ENCODE peak calls at places on chromosome 17, in six cellular contexts. Y is brain microvascular endothelial cell, X is thoracic aorta, Z is colonic mucosa, N is psoas muscle, L is adipocyte. C is an unnamed sample.

GRCh38 chr17:50467855-50468119 is 893 bp downstream of the CHAD start:
- DNase-seq in Y (no peak), X (no peak), Z (no peak), N (no peak), L (no peak), C (no peak)

GRCh38 chr17:77358801-77359716 is 218.3 kb downstream of the SEC14L1 start:
- DNase-seq in Y (no peak), X (no peak), Z (peak; percentile 13), N (no peak), L (no peak), C (no peak)

GRCh38 chr17:8875957-8876356 is 8.5 kb upstream of the PIK3R6 start:
- DNase-seq in Y (peak; percentile 40), X (no peak), Z (no peak), N (no peak), L (peak; percentile 6), C (no peak)

GRCh38 chr17:66301864-66302741 is at the start of gene PRKCA:
- DNase-seq in Y (peak; percentile 41), X (peak; percentile 9), Z (peak; percentile 75), N (peak; percentile 81), L (peak; percentile 93), C (no peak)

GRCh38 chr17:39688475-39688835 is 598 bp upstream of the PGAP3 start:
- DNase-seq in Y (no peak), X (no peak), Z (no peak), N (no peak), L (peak; percentile 41), C (no peak)

GRCh38 chr17:66373944-66374817 is 71.8 kb downstream of the PRKCA start:
- DNase-seq in Y (no peak), X (no peak), Z (peak; percentile 40), N (peak; percentile 19), L (no peak), C (no peak)

GRCh38 chr17:35256629-35257028 is 13.8 kb downstream of the SLFN5 start:
- DNase-seq in Y (no peak), X (no peak), Z (no peak), N (no peak), L (no peak), C (no peak)

GRCh38 chr17:78364436-78365281 is 4.8 kb upstream of the SOCS3 start:
- DNase-seq in Y (no peak), X (no peak), Z (no peak), N (no peak), L (no peak), C (no peak)

GRCh38 chr17:731943-732787 is at the start of gene TLCD3A:
- DNase-seq in Y (peak; percentile 13), X (no peak), Z (peak; percentile 77), N (peak; percentile 80), L (peak; percentile 91), C (no peak)

GRCh38 chr17:27760069-27760885 is 40.1 kb downstream of the NOS2 start:
- DNase-seq in Y (peak; percentile 41), X (peak; percentile 22), Z (peak; percentile 72), N (peak; percentile 63), L (peak; percentile 64), C (no peak)

GRCh38 chr17:77160032-77160876 is 19.5 kb downstream of the SEC14L1 start:
- DNase-seq in Y (no peak), X (no peak), Z (no peak), N (no peak), L (peak; percentile 48), C (no peak)

GRCh38 chr17:56786989-56787482 is 46.7 kb downstream of the C17orf67 start:
- DNase-seq in Y (peak; percentile 79), X (no peak), Z (no peak), N (no peak), L (peak; percentile 92), C (peak; percentile 65)

GRCh38 chr17:47077576-47077975 is 98.5 kb upstream of the RPRML start:
- DNase-seq in Y (peak; percentile 41), X (no peak), Z (no peak), N (no peak), L (no peak), C (no peak)

GRCh38 chr17:61689610-61690180 is 98.7 kb upstream of the NACA2 start:
- DNase-seq in Y (peak; percentile 21), X (no peak), Z (no peak), N (no peak), L (no peak), C (no peak)

GRCh38 chr17:66123163-66123562 is 68.8 kb downstream of the CEP112 start:
- DNase-seq in Y (no peak), X (no peak), Z (no peak), N (no peak), L (peak; percentile 26), C (no peak)

GRCh38 chr17:35171834-35172233 is 22.4 kb downstream of the SLC35G3 start:
- DNase-seq in Y (no peak), X (no peak), Z (no peak), N (no peak), L (peak; percentile 41), C (no peak)

GRCh38 chr17:4739122-4740024 is at the start of the genes CXCL16 and ZMYND15:
- DNase-seq in Y (peak; percentile 21), X (no peak), Z (peak; percentile 77), N (peak; percentile 57), L (peak; percentile 79), C (no peak)

GRCh38 chr17:76166906-76167305 is 25.9 kb upstream of the FOXJ1 start:
- DNase-seq in Y (no peak), X (no peak), Z (no peak), N (no peak), L (no peak), C (no peak)

GRCh38 chr17:19386974-19387920 is at the start of gene MFAP4:
- DNase-seq in Y (peak; percentile 56), X (no peak), Z (peak; percentile 53), N (peak; percentile 75), L (peak; percentile 95), C (no peak)

GRCh38 chr17:13500947-13501346 is 100.8 kb downstream of the HS3ST3A1 start:
- DNase-seq in Y (no peak), X (no peak), Z (no peak), N (no peak), L (no peak), C (no peak)
- H3K36me3 ChIP-seq in Y (no peaks in the 10 kb centered on the region), X (no peaks in the 10 kb centered on the region), Z (no peaks in the 10 kb centered on the region), N (no peaks in the 10 kb centered on the region), L (no peaks in the 10 kb centered on the region), C (no peaks in the 10 kb centered on the region)

DNA sequence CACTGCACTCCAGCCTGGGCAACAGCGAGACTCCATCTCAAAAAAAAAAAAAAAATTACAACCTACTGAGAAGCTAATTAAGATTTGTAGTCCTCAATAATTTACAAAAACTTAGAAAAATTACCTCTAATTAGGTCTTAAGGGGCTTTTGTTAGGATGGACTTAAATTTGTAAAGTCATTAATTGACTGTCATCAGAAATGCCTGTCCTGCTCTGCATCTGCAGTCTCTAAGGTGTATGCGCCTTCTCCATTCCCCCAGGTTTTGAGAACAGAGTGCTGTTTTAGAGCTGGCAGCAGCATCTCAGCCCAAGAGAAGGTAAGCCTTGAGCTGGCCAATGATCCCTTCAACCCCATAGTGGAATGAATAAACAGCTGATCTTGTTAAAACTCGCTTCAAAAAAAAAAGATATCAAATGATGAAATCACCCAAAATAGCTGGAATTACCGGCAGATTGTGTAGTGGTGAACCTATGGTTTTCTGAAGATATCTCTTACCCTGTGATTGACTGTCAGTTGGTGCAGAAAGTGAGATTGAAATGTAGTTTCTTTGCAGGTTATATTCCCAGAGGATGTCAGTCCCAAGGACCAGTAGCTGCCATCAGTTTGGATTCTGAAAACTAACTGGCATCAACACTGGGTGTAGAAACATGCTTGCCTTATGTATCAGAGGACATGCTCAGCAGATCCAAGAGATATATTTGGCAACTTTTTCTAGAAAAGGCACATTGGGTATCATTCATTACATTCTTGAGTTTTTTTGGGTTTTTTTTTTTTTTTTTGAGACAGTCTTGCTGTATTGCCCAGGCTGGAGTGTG is 25.7 kb downstream of the TRPV2 start:
- DNase-seq in Y (no peak), X (no peak), Z (no peak), N (no peak), L (peak; percentile 37), C (no peak)
- H3K36me3 ChIP-seq in Y (peaks cover 63% of the 10 kb centered on the region), X (peaks cover 12% of the 10 kb centered on the region), Z (no peaks in the 10 kb centered on the region), N (no peaks in the 10 kb centered on the region), L (peaks cover 52% of the 10 kb centered on the region), C (peaks cover 27% of the 10 kb centered on the region)

GRCh38 chr17:45087978-45088377 is 26.9 kb downstream of the NMT1 start:
- DNase-seq in Y (no peak), X (no peak), Z (no peak), N (no peak), L (no peak), C (no peak)

GRCh38 chr17:45086865-45087495 is 25.9 kb downstream of the NMT1 start:
- DNase-seq in Y (no peak), X (no peak), Z (no peak), N (no peak), L (no peak), C (no peak)

GRCh38 chr17:45088741-45089140 is 27.6 kb downstream of the NMT1 start:
- DNase-seq in Y (no peak), X (no peak), Z (no peak), N (no peak), L (no peak), C (no peak)

GRCh38 chr17:45086346-45086745 is 25.2 kb downstream of the NMT1 start:
- DNase-seq in Y (no peak), X (no peak), Z (no peak), N (no peak), L (no peak), C (no peak)

DNA sequence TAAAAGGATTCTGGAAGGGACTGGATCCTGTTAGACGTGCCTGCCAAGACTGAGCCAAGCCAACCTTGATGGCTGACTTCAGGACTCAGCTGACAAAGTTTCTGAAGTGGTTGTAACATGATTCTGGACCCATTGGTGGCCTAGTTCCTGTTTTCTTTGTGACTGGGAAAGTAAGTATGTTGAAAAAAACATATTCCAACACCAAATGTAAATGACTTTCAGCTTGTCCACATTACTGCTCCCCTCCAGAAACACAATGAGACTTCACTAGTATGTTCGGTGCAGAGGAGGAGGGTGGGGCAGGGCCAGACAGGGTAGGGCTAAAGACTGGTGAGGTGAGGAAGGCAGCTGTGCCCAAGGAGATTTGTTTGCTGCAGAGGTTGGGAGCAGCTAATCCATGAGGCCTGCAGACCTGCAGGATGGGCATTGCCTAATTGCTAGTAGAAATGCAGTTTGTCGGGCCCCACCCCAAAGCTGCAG is 26.4 kb downstream of the NMT1 start:
- DNase-seq in Y (peak; percentile 38), X (no peak), Z (no peak), N (no peak), L (peak; percentile 71), C (no peak)
- H3K36me3 ChIP-seq in Y (peaks cover 59% of the 10 kb centered on the region), X (peaks cover 28% of the 10 kb centered on the region), Z (no peaks in the 10 kb centered on the region), N (peaks cover 14% of the 10 kb centered on the region), L (peaks cover 90% of the 10 kb centered on the region), C (peaks cover 7% of the 10 kb centered on the region)

DNA sequence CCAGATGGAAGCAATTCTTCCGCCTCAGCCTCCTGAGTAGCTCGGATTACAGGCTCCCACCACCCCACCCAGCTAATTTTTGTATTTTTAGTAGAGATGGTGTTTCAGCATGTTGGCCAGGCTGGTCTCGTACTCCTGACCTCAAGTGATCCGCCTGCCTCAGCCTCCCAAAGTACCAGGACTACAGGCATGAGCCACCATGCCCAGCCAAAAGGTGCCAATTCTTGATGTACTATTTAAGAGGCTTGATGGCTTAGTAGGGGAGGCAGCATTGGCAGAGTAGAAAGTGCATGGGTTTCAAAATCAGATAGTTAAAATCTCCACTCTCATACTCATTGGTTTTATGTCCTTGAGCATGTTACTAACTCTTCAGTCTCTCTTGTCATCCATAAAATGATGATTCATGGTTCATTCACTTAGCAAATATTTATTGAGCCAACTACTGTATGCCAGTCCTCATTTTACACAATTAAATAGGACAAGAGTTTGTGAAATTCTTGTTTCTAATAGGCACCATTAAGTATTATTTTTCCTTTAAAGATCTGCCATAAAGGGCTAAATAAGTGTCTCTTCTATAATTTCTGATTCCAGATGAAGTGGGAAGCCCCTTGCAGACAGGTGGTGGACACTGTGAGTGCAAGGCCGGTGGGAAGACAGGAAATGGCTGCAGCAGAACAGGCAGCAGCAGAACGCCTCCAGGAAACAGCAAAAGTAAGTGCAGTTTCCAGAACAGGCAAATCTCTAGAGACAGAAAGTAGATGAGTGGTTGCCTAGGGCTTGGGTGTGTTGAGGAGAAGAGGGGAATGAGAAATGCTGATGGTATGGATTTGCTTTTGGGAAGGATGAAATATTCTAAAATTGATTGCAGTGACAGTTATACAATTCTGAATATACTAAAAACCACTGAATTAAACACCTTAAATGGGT is 8.2 kb upstream of the RPL27 start:
- DNase-seq in Y (no peak), X (no peak), Z (no peak), N (no peak), L (peak; percentile 46), C (no peak)
- H3K36me3 ChIP-seq in Y (peaks cover 36% of the 10 kb centered on the region), X (peaks cover 36% of the 10 kb centered on the region), Z (peaks cover 40% of the 10 kb centered on the region), N (peaks cover 14% of the 10 kb centered on the region), L (peaks cover 57% of the 10 kb centered on the region), C (peaks cover 5% of the 10 kb centered on the region)